ENCODE peak calls at places on chromosomes 13 and 19, in eight cellular contexts. H is PC-9; M is CD8-positive, alpha-beta T cell; D is Calu3; G is cardiac fibroblast; Q is fibroblast of pulmonary artery; A is fibroblast of lung; I is hepatocyte. E is an unnamed sample.

GRCh38 chr19:45526143-45526542 is 18.9 kb downstream of the VASP start:
- DNase-seq in I (peak; percentile 75), D (peak; percentile 70), A (peak; percentile 72), M (no peak), G (peak; percentile 72), Q (peak; percentile 68), H (peak; percentile 57), E (peak; percentile 94)

GRCh38 chr19:53158119-53158656 is 665 bp downstream of the ZNF347 start:
- DNase-seq in Q (peak; percentile 23), I (peak; percentile 59), A (peak; percentile 31), M (no peak), H (peak; percentile 51), D (no peak), G (peak; percentile 31), E (peak; percentile 76)

GRCh38 chr19:18231775-18232174 is 5.5 kb upstream of the PDE4C start:
- DNase-seq in H (no peak), A (no peak), I (no peak), G (no peak), Q (no peak), M (no peak), D (no peak), E (peak; percentile 56)

GRCh38 chr19:29565171-29565570 is 39.4 kb downstream of the VSTM2B start:
- DNase-seq in H (no peak), G (no peak), A (no peak), D (no peak), M (no peak), I (no peak), Q (no peak), E (no peak)

GRCh38 chr19:47352095-47352494 is 3.0 kb downstream of the DHX34 start:
- DNase-seq in M (no peak), Q (no peak), D (no peak), H (no peak), I (no peak), G (no peak), A (no peak), E (no peak)

GRCh38 chr13:95624020-95624419 is 20.5 kb downstream of the DZIP1 start:
- DNase-seq in G (peak; percentile 78), A (peak; percentile 52), H (peak; percentile 15), M (no peak), Q (peak; percentile 76), D (no peak), I (peak; percentile 75), E (peak; percentile 63)

GRCh38 chr19:5718579-5719273 is 1.2 kb downstream of the LONP1 start:
- DNase-seq in D (peak; percentile 46), Q (peak; percentile 79), A (peak; percentile 86), M (no peak), I (peak; percentile 70), H (peak; percentile 39), G (peak; percentile 77), E (no peak)

GRCh38 chr13:43364210-43365041 is 341.0 kb downstream of the DNAJC15 start:
- DNase-seq in G (peak; percentile 82), M (no peak), I (no peak), A (peak; percentile 90), Q (peak; percentile 88), D (no peak), H (no peak), E (no peak)

GRCh38 chr13:65454403-65454802 is 1775.7 kb downstream of the PCDH9 start:
- DNase-seq in D (no peak), H (no peak), A (no peak), Q (no peak), I (no peak), M (no peak), G (no peak), E (no peak)

GRCh38 chr19:39483141-39483540 is 2.5 kb downstream of the TIMM50 start:
- DNase-seq in H (no peak), I (no peak), D (no peak), M (no peak), A (no peak), Q (no peak), G (no peak), E (no peak)

GRCh38 chr13:36082806-36083205 is 48.4 kb downstream of the DCLK1 start:
- DNase-seq in H (no peak), A (no peak), M (no peak), Q (no peak), G (no peak), I (no peak), D (no peak), E (no peak)

GRCh38 chr13:49494645-49495044 is 1.1 kb upstream of the PHF11 start:
- DNase-seq in M (no peak), G (no peak), A (no peak), D (no peak), I (no peak), H (no peak), Q (no peak), E (no peak)
- TF ChIP-seq CTCF in M (no peak), G (no peak), A (no peak), D (no peak), I (no peak), H (peak; percentile 18), Q (no peak), E (no peak)

DNA sequence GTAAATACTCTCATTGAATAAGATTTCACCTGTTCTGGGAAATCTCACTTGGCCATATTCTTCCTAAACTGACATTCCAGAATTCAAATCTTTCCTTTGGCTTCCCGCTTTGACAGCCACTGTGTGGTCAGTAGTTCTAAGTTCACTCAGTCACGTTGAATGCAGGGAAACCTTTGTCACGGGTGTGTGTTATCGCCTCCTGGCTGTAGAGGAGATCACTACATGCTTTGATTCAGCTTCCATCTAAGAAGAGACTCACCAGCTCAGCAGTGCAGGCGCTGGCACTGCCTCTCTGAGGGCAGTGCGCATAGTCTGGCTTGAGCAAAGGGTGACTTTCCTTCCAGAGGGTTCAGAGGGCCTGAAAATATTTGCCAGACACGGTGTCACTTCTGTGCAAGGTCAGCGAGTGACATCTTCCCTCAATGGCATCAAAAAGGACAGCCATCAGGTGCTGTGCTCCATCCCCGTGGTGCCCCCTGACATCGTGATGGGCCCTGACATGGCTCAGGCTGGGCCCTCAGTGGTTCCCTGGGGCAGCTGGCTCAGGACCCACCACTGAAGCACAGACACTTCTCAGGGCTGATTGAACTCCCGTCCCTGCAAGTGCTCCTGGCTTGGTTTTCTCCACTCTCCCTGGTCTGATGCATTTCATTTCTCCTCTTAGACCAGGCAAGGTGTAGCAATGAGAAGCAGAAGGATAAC is 635.4 kb upstream of the ARGLU1 start:
- DNase-seq in Q (peak; percentile 56), A (peak; percentile 9), M (no peak), G (peak; percentile 28), D (peak; percentile 1), I (peak; percentile 46), H (no peak), E (peak; percentile 82)
- TF ChIP-seq CTCF in Q (peak; percentile 37), A (no peak), M (no peak), G (peak; percentile 22), D (no peak), I (peak; percentile 41), H (peak; percentile 60), E (peak; percentile 78)

GRCh38 chr19:51702103-51702753 is 9.1 kb downstream of the SPACA6 start:
- DNase-seq in G (peak; percentile 78), H (peak; percentile 92), I (peak; percentile 90), M (peak; percentile 23), Q (peak; percentile 58), A (peak; percentile 39), D (no peak), E (peak; percentile 98)

GRCh38 chr19:51702754-51703654 is 9.9 kb downstream of the SPACA6 start:
- DNase-seq in D (no peak), Q (no peak), M (no peak), H (peak; percentile 59), A (no peak), I (peak; percentile 54), G (no peak), E (peak; percentile 92)

GRCh38 chr19:51701468-51702100 is 8.5 kb downstream of the SPACA6 start:
- DNase-seq in Q (no peak), A (no peak), H (no peak), I (no peak), M (no peak), D (no peak), G (no peak), E (no peak)

GRCh38 chr19:51704601-51705000 is 11.5 kb downstream of the SPACA6 start:
- DNase-seq in M (no peak), Q (no peak), G (no peak), D (no peak), I (no peak), H (no peak), A (no peak), E (no peak)

GRCh38 chr19:51703655-51704515 is 10.8 kb downstream of the SPACA6 start:
- DNase-seq in D (peak; percentile 98), I (peak; percentile 97), A (peak; percentile 92), Q (peak; percentile 94), H (peak; percentile 97), G (peak; percentile 97), M (peak; percentile 95), E (peak; percentile 98)
- TF ChIP-seq CTCF in D (peak; percentile 25), I (peak; percentile 56), A (peak; percentile 46), Q (peak; percentile 28), H (peak; percentile 62), G (peak; percentile 40), M (peak; percentile 56), E (peak; percentile 75)

DNA sequence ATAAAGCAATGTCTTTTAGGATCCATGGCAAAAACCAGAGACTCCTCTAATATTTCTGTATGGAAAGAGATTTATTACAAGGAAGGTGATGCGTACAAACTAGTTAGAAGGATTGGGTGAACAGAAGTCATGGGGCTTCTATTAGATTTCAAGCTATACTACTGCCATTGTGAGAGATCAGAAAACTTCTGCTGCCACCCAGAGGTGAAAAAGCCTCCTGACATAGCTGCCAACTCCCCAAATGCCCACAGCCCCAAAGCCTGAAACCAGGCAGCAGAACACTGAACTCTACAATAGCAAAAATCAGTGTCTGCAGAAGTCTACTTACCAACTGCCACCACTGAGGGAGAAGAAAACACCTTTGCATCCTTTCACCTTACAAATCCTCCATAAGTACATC is 379.0 kb upstream of the MIR17HG start:
- DNase-seq in D (peak; percentile 9), M (no peak), A (peak; percentile 7), G (peak; percentile 21), H (peak; percentile 22), Q (peak; percentile 10), I (peak; percentile 47), E (peak; percentile 81)
- TF ChIP-seq CTCF in D (no peak), M (no peak), A (no peak), G (no peak), H (peak; percentile 51), Q (peak; percentile 22), I (peak; percentile 59), E (peak; percentile 85)

GRCh38 chr19:19262190-19263057 is 10.7 kb downstream of the TM6SF2 start:
- DNase-seq in I (no peak), A (no peak), M (no peak), D (no peak), Q (no peak), G (no peak), H (no peak), E (peak; percentile 78)
- TF ChIP-seq CTCF in I (no peak), A (no peak), M (no peak), D (no peak), Q (no peak), G (no peak), H (no peak), E (peak; percentile 49)

DNA sequence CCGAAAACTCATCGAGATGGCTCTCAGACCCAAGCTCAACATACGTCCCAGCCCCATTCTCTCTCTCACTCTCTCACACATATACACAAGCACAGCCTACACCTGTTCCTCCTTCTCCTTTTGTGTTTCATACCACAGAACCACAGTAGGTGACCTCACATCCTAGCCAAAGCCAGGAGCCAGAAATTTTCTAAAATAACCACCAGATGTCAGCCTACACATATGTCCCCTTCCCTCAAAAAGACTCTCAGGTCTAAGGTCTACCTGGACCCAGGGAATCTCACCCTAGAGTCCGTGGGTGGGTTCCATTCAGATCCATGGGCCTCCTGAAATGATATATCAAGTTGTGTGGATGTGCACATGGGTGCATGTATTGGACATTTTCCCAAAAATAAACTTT is 104.2 kb upstream of the IPO5 start:
- DNase-seq in D (no peak), A (peak; percentile 43), I (peak; percentile 35), G (peak; percentile 43), Q (peak; percentile 40), H (peak; percentile 19), M (no peak), E (peak; percentile 62)
- TF ChIP-seq CTCF in D (no peak), A (peak; percentile 35), I (peak; percentile 55), G (peak; percentile 47), Q (peak; percentile 52), H (peak; percentile 71), M (no peak), E (peak; percentile 80)

E was measured in endodermal cell.